ENCODE peak calls at places on chromosome 2, in four cellular contexts. I is cardiac fibroblast, Z is psoas muscle, V is IMR-90. X is an unnamed sample.

GRCh38 chr2:61016392-61017002 is 1.0 kb upstream of the PEX13 start:
- DNase-seq in Z (no peak), V (no peak), I (no peak), X (no peak)

GRCh38 chr2:234479465-234479864 is 17.4 kb downstream of the ARL4C start:
- DNase-seq in Z (no peak), I (no peak), V (no peak), X (no peak)

GRCh38 chr2:168064011-168064998 is 183.1 kb downstream of the STK39 start:
- DNase-seq in V (no peak), Z (no peak), I (no peak), X (no peak)

GRCh38 chr2:13968811-13969210 is 663.7 kb upstream of the LRATD1 start:
- DNase-seq in V (no peak), Z (no peak), I (peak; percentile 10), X (no peak)

GRCh38 chr2:118970396-118971135 is 28.6 kb downstream of the MARCO start:
- DNase-seq in Z (peak; percentile 31), I (no peak), V (no peak), X (no peak)

GRCh38 chr2:24429711-24430110 is 61.3 kb upstream of the NCOA1 start:
- DNase-seq in V (peak; percentile 70), I (peak; percentile 45), Z (no peak), X (no peak)

GRCh38 chr2:95029898-95030341 is 4.4 kb downstream of the MAL start:
- DNase-seq in I (no peak), V (no peak), Z (no peak), X (no peak)

GRCh38 chr2:228649447-228649846 is 468.0 kb upstream of the SPHKAP start:
- DNase-seq in V (no peak), Z (no peak), I (no peak), X (no peak)

GRCh38 chr2:98571121-98571701 is 37.1 kb downstream of the COA5 start:
- DNase-seq in V (no peak), I (no peak), Z (no peak), X (no peak)

DNA sequence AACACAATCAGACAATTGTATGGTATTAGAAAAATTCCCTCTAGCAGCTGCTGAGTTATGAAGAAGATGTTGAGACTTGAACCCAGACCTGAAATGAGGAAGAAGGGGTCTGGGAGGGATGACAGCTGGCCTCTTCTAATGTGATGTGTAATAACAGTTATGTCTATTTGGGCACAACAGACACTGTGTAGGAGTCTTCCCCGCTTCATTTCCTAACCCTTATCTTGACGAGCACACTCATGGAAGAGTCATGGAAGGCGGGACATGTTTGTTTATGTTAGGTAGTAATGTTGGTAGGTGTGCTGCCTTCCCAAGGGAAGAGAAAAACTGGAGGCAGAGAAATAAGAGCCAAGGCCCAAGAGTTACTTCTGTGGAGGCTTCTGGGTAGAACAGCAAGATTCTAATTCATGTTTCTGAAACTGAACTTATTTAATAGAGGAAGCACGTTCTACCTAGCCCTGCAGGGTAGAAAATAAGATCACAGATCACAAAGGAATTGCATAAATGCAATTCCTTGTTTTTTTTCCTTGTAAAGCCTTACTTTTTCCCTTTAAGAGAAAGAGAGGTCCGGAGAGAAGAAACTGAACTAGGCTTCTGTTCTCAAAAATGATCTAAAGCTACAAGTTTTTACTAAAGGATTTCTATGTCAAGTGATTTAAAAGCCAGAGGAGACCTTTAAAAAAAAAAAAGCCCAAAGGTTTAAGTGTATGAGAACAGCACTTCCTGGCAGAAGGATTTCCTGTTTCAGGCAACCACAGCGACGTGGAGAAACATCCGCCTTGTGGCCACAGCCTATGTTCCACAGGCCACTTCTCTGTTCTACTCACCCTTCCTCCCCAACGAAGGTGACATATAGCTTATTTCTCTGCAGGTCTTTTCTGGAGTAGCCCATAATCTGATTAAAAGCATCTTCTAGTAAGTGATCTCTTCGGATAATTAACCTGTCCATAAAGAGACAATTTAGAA is 68.5 kb upstream of the STK17B start:
- DNase-seq in Z (peak; percentile 50), V (peak; percentile 93), I (peak; percentile 91), X (peak; percentile 68)
- TF ChIP-seq CTCF in Z (no peak), V (no peak), I (peak; percentile 34), X (no peak)

GRCh38 chr2:239328306-239329191 is 72.3 kb downstream of the HDAC4 start:
- DNase-seq in V (peak; percentile 98), I (peak; percentile 64), Z (peak; percentile 84), X (peak; percentile 92)
- TF ChIP-seq CTCF in V (peak; percentile 26), I (no peak), Z (no peak), X (no peak)

GRCh38 chr2:43518718-43519117 is 77.1 kb downstream of the THADA start:
- DNase-seq in I (no peak), Z (no peak), V (no peak), X (no peak)
- TF ChIP-seq CTCF in I (no peak), Z (no peak), V (no peak), X (no peak)

GRCh38 chr2:8627019-8627691 is 54.7 kb upstream of the ID2 start:
- DNase-seq in I (no peak), Z (no peak), V (no peak), X (no peak)

GRCh38 chr2:8626572-8626971 is 55.3 kb upstream of the ID2 start:
- DNase-seq in I (no peak), Z (no peak), V (no peak), X (no peak)

GRCh38 chr2:8628179-8628869 is 53.5 kb upstream of the ID2 start:
- DNase-seq in Z (no peak), I (no peak), V (peak; percentile 8), X (no peak)

GRCh38 chr2:8628870-8629209 is 53.0 kb upstream of the ID2 start:
- DNase-seq in I (no peak), Z (no peak), V (no peak), X (no peak)

GRCh38 chr2:8627692-8628085 is 54.2 kb upstream of the ID2 start:
- DNase-seq in V (no peak), Z (no peak), I (no peak), X (no peak)
- TF ChIP-seq CTCF in V (no peak), Z (no peak), I (no peak), X (no peak)

GRCh38 chr2:162333968-162334367 is 10.0 kb upstream of the GCA start:
- DNase-seq in V (peak; percentile 33), I (peak; percentile 52), Z (no peak), X (no peak)
- TF ChIP-seq CTCF in V (peak; percentile 40), I (peak; percentile 59), Z (no peak), X (peak; percentile 38)

GRCh38 chr2:26740346-26740745 is 23.7 kb upstream of the SLC35F6 start:
- DNase-seq in V (no peak), Z (no peak), I (no peak), X (no peak)

GRCh38 chr2:26739514-26739913 is 24.6 kb upstream of the SLC35F6 start:
- DNase-seq in V (no peak), I (no peak), Z (no peak), X (no peak)

GRCh38 chr2:26742053-26742770 is 21.9 kb upstream of the SLC35F6 start:
- DNase-seq in Z (no peak), I (no peak), V (no peak), X (no peak)

GRCh38 chr2:26738481-26738880 is 25.6 kb upstream of the SLC35F6 start:
- DNase-seq in V (no peak), I (no peak), Z (no peak), X (no peak)

DNA sequence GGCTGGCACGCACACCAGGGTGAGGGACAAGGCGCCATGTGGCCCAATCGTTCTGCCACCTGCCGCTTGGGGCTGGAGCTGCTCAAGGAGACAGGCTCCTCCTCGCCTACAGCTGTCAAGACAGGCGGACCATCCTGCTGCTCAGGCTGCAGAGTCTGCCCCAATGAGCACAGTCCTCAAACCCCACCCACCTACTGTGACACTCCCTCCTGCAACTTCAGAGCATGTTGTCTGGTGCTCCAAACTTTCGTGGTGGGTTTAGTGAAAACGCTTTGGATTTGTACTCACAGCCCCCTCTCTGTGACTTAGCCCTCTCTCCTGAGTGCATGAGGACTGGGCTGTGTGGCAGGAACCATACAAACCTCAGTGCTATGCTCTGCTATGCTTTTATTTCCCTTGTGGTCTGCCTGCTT is 23.2 kb upstream of the SLC35F6 start:
- DNase-seq in I (no peak), V (peak; percentile 22), Z (no peak), X (no peak)
- TF ChIP-seq CTCF in I (no peak), V (no peak), Z (no peak), X (no peak)

DNA sequence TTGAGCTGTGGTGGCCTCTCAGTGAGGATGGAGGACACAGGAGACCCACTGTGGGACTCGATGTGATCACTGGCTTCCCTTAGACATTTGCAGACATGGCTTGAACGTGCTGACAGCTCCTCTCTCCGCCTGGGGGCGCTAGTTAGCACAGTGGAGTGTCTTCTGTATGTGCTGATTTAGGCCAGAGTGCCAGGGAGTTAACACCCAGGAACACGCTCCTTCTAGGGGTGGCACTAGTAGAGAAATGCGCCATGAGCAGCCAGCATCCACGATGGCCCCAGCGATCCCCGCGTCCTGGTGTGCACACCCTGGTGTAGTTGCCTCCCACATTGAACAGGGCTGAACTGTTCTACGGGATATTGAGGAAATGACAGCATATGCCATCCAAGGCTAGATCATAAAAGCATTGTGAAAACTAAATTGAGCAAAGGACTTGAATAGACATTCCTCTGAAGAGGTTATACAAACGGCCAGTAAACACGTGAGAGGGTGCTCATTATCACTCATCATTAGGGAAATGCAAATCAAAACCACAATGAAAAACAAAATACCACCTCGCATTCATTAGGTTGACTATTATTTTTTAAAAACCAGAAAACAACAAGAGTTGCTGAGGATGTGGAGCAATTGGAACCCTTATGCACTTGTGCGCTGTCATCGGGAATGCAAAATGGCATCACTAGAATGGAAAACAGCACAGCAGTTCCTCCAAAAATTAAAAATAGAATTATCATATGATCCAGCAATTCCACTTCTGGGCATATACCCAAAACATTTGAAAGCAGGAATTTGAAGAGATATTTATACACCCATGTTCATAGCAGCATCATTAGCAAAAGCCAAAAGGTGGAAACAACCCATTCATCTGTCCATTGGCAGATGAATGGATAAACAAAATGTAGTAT is 11.6 kb upstream of the NMUR1 start:
- DNase-seq in V (no peak), I (peak; percentile 20), Z (peak; percentile 33), X (no peak)
- TF ChIP-seq CTCF in V (no peak), I (peak; percentile 14), Z (no peak), X (no peak)

DNA sequence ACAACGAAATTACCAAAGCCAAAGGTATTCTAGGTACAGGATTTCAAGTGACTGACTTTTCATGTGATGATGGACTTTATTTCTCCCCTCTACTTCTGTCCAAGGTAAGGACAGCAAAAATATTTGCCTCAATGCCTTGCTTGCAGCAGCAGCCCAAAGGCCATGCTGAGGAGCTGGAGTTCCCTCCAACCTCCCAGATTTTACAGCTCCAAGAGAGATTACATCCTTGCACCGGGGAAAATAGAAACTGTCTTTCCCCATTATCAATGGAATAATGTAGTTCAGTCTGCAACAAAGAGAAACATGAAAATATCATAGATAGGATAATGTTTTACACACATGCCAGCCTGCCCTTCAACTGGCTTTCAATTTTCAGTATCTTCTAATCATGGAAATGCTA is 13.5 kb downstream of the HSPD1 start:
- DNase-seq in Z (no peak), V (no peak), I (no peak), X (no peak)
- TF ChIP-seq CTCF in Z (no peak), V (no peak), I (no peak), X (no peak)

X was measured in right atrium auricular region.